ENCODE peak calls at places on chromosome 11, in nine cellular contexts. M is dorsolateral prefrontal cortex; C is psoas muscle; I is activated CD4-positive, alpha-beta T cell treated with anti-CD3 and anti-CD28 coated beads, Interleukin-2, amount 50 U/mL, for 24 hours; O is RWPE1; E is mucosa of gallbladder; P is stromal cell of bone marrow; Z is CD4-positive, alpha-beta T cell; F is EL. D is an unnamed sample.

GRCh38 chr11:114250993-114251796 is 45.0 kb upstream of the NNMT start:
- DNase-seq in M (no peak), C (peak; percentile 85), I (no peak), O (no peak), E (no peak), P (no peak), Z (no peak), F (no peak), D (no peak)

GRCh38 chr11:4607782-4608666 is at the start of gene TRIM68:
- DNase-seq in M (peak; percentile 93), C (peak; percentile 98), I (peak; percentile 85), O (peak; percentile 98), E (peak; percentile 96), P (peak; percentile 95), Z (peak; percentile 91), F (peak; percentile 97), D (peak; percentile 97)

GRCh38 chr11:10866893-10867331 is 9.1 kb upstream of the ZBED5 start:
- DNase-seq in M (no peak), C (no peak), I (no peak), O (no peak), E (no peak), P (peak; percentile 67), Z (no peak), F (peak; percentile 69), D (no peak)

GRCh38 chr11:100890779-100891178 is 203.7 kb downstream of the ARHGAP42 start:
- DNase-seq in M (no peak), C (no peak), I (no peak), O (no peak), E (no peak), P (peak; percentile 89), Z (no peak), F (peak; percentile 90), D (no peak)

GRCh38 chr11:99176430-99176829 is 155.7 kb downstream of the CNTN5 start:
- DNase-seq in M (no peak), C (no peak), I (no peak), O (no peak), E (no peak), P (no peak), Z (no peak), F (no peak), D (no peak)

GRCh38 chr11:75652936-75653335 is 15.9 kb downstream of the MAP6 start:
- DNase-seq in M (no peak), C (no peak), I (no peak), O (no peak), E (no peak), P (peak; percentile 63), Z (no peak), F (no peak), D (no peak)

GRCh38 chr11:12215192-12215591 is 104.8 kb downstream of the MICAL2 start:
- DNase-seq in M (no peak), C (no peak), I (no peak), O (no peak), E (no peak), P (no peak), Z (no peak), F (no peak), D (no peak)

GRCh38 chr11:125569913-125570621 is 790 bp downstream of the EI24 start:
- DNase-seq in M (no peak), C (peak; percentile 65), I (no peak), O (peak; percentile 7), E (no peak), P (no peak), Z (no peak), F (peak; percentile 14), D (no peak)

GRCh38 chr11:12090761-12091261 is 19.6 kb upstream of the MICAL2 start:
- DNase-seq in M (no peak), C (no peak), I (no peak), O (peak; percentile 92), E (peak; percentile 93), P (no peak), Z (no peak), F (no peak), D (peak; percentile 93)

GRCh38 chr11:32213223-32213622 is 122.3 kb downstream of the RCN1 start:
- DNase-seq in M (no peak), C (no peak), I (no peak), O (no peak), E (no peak), P (peak; percentile 93), Z (no peak), F (peak; percentile 94), D (no peak)

GRCh38 chr11:16809901-16810668 is 71.6 kb downstream of the C11orf58 start:
- DNase-seq in M (peak; percentile 58), C (no peak), I (no peak), O (peak; percentile 36), E (no peak), P (peak; percentile 58), Z (no peak), F (peak; percentile 52), D (no peak)

GRCh38 chr11:68014157-68014965 is 4.2 kb downstream of the ALDH3B1 start:
- DNase-seq in M (no peak), C (no peak), I (no peak), O (peak; percentile 82), E (peak; percentile 90), P (peak; percentile 62), Z (no peak), F (peak; percentile 85), D (peak; percentile 80)

GRCh38 chr11:102760355-102761035 is 19.9 kb downstream of the MMP10 start:
- DNase-seq in M (no peak), C (no peak), I (no peak), O (peak; percentile 92), E (no peak), P (peak; percentile 94), Z (no peak), F (peak; percentile 93), D (no peak)